ENCODE peak calls at places on chromosomes 7 and 10, in four cellular contexts. One of them, this sample, is unnamed.

GRCh38 chr7:125061776-125062397 is 132.3 kb upstream of the POT1 start:
- DNase-seq in RKO: peak
- DNase-seq in fibroblast of gingiva: no peak
- DNase-seq in epithelial cell of esophagus: peak
- DNase-seq in this sample: no peak

GRCh38 chr7:151518105-151518780 is 1.5 kb downstream of the RHEB start:
- DNase-seq in RKO: peak
- DNase-seq in fibroblast of gingiva: peak
- DNase-seq in epithelial cell of esophagus: peak
- DNase-seq in this sample: peak

GRCh38 chr10:116109481-116109880 is 163.5 kb downstream of the GFRA1 start:
- DNase-seq in RKO: no peak
- DNase-seq in fibroblast of gingiva: no peak
- DNase-seq in epithelial cell of esophagus: no peak
- DNase-seq in this sample: no peak

GRCh38 chr10:88651131-88651541 is 13.1 kb upstream of the LIPF start:
- DNase-seq in RKO: peak
- DNase-seq in fibroblast of gingiva: peak
- DNase-seq in epithelial cell of esophagus: peak
- DNase-seq in this sample: no peak

GRCh38 chr10:5527332-5528200 is 2.8 kb downstream of the CALML3 start:
- DNase-seq in RKO: no peak
- DNase-seq in fibroblast of gingiva: no peak
- DNase-seq in epithelial cell of esophagus: no peak
- DNase-seq in this sample: no peak

GRCh38 chr10:46999217-46999616 is 88.0 kb downstream of the PTPN20 start:
- DNase-seq in RKO: no peak
- DNase-seq in fibroblast of gingiva: no peak
- DNase-seq in epithelial cell of esophagus: peak
- DNase-seq in this sample: no peak

GRCh38 chr7:147513451-147513850 is 1077.1 kb upstream of the C7orf33 start:
- DNase-seq in RKO: no peak
- DNase-seq in fibroblast of gingiva: no peak
- DNase-seq in epithelial cell of esophagus: no peak
- DNase-seq in this sample: no peak

GRCh38 chr7:79051915-79052314 is 401.6 kb downstream of the MAGI2 start:
- DNase-seq in RKO: no peak
- DNase-seq in fibroblast of gingiva: no peak
- DNase-seq in epithelial cell of esophagus: peak
- DNase-seq in this sample: no peak

GRCh38 chr10:45257615-45258014 is 57.8 kb downstream of the OR13A1 start:
- DNase-seq in RKO: no peak
- DNase-seq in fibroblast of gingiva: no peak
- DNase-seq in epithelial cell of esophagus: no peak
- DNase-seq in this sample: no peak

GRCh38 chr7:801940-802364 is 30.3 kb upstream of the SUN1 start:
- DNase-seq in RKO: no peak
- DNase-seq in fibroblast of gingiva: no peak
- DNase-seq in epithelial cell of esophagus: peak
- DNase-seq in this sample: peak

GRCh38 chr10:30827531-30828120 is 198.1 kb upstream of the LYZL2 start:
- DNase-seq in RKO: no peak
- DNase-seq in fibroblast of gingiva: peak
- DNase-seq in epithelial cell of esophagus: peak
- DNase-seq in this sample: no peak

GRCh38 chr10:86944471-86944870 is 12.9 kb downstream of the MMRN2 start:
- DNase-seq in RKO: no peak
- DNase-seq in fibroblast of gingiva: peak
- DNase-seq in epithelial cell of esophagus: peak
- DNase-seq in this sample: no peak

GRCh38 chr10:4519691-4520402 is 306.2 kb upstream of the AKR1E2 start:
- DNase-seq in RKO: peak
- DNase-seq in fibroblast of gingiva: peak
- DNase-seq in epithelial cell of esophagus: peak
- DNase-seq in this sample: no peak

GRCh38 chr7:133479456-133480097 is 226.7 kb downstream of the EXOC4 start:
- DNase-seq in RKO: no peak
- DNase-seq in fibroblast of gingiva: no peak
- DNase-seq in epithelial cell of esophagus: no peak
- DNase-seq in this sample: no peak

GRCh38 chr7:66376264-66376945 is 171.3 kb downstream of the TPST1 start:
- DNase-seq in RKO: no peak
- DNase-seq in fibroblast of gingiva: no peak
- DNase-seq in epithelial cell of esophagus: no peak
- DNase-seq in this sample: no peak

GRCh38 chr10:33716461-33717267 is 382.2 kb upstream of the NRP1 start:
- DNase-seq in RKO: no peak
- DNase-seq in fibroblast of gingiva: no peak
- DNase-seq in epithelial cell of esophagus: no peak
- DNase-seq in this sample: no peak

GRCh38 chr7:33874943-33875342 is 30.4 kb upstream of the BMPER start:
- DNase-seq in RKO: no peak
- DNase-seq in fibroblast of gingiva: peak
- DNase-seq in epithelial cell of esophagus: no peak
- DNase-seq in this sample: no peak

GRCh38 chr10:128013626-128014025 is 106.7 kb downstream of the PTPRE start:
- DNase-seq in RKO: no peak
- DNase-seq in fibroblast of gingiva: no peak
- DNase-seq in epithelial cell of esophagus: peak
- DNase-seq in this sample: no peak

GRCh38 chr7:44320141-44320540 is 5.3 kb downstream of the CAMK2B start:
- DNase-seq in RKO: no peak
- DNase-seq in fibroblast of gingiva: no peak
- DNase-seq in epithelial cell of esophagus: no peak
- DNase-seq in this sample: no peak

GRCh38 chr7:155796381-155797261 is 15.6 kb downstream of the SHH start:
- DNase-seq in RKO: peak
- DNase-seq in fibroblast of gingiva: no peak
- DNase-seq in epithelial cell of esophagus: peak
- DNase-seq in this sample: peak

GRCh38 chr10:110865184-110865803 is 6.4 kb upstream of the PDCD4 start:
- DNase-seq in RKO: no peak
- DNase-seq in fibroblast of gingiva: peak
- DNase-seq in epithelial cell of esophagus: peak
- DNase-seq in this sample: no peak

GRCh38 chr10:65861249-65861648 is 1064.6 kb upstream of the LRRTM3 start:
- DNase-seq in RKO: peak
- DNase-seq in fibroblast of gingiva: no peak
- DNase-seq in epithelial cell of esophagus: peak
- DNase-seq in this sample: no peak

GRCh38 chr10:98516352-98516751 is 69.6 kb upstream of the HPS1 start:
- DNase-seq in RKO: no peak
- DNase-seq in fibroblast of gingiva: no peak
- DNase-seq in epithelial cell of esophagus: no peak
- DNase-seq in this sample: no peak

GRCh38 chr7:36208997-36209813 is 56.2 kb downstream of the EEPD1 start:
- DNase-seq in RKO: peak
- DNase-seq in fibroblast of gingiva: no peak
- DNase-seq in epithelial cell of esophagus: peak
- DNase-seq in this sample: no peak

GRCh38 chr10:52682766-52683165 is 89.8 kb downstream of the MBL2 start:
- DNase-seq in RKO: no peak
- DNase-seq in fibroblast of gingiva: no peak
- DNase-seq in epithelial cell of esophagus: peak
- DNase-seq in this sample: no peak

GRCh38 chr10:114822771-114823463 is 1.3 kb downstream of the FHIP2A start:
- DNase-seq in RKO: peak
- DNase-seq in fibroblast of gingiva: peak
- DNase-seq in epithelial cell of esophagus: peak
- DNase-seq in this sample: peak

GRCh38 chr7:148262721-148263229 is 327.8 kb upstream of the C7orf33 start:
- DNase-seq in RKO: peak
- DNase-seq in fibroblast of gingiva: peak
- DNase-seq in epithelial cell of esophagus: peak
- DNase-seq in this sample: peak

GRCh38 chr10:91409069-91409868 is 875 bp upstream of the HECTD2 start:
- DNase-seq in RKO: peak
- DNase-seq in fibroblast of gingiva: peak
- DNase-seq in epithelial cell of esophagus: peak
- DNase-seq in this sample: peak

GRCh38 chr10:9163699-9164098 is 1109.2 kb downstream of the GATA3 start:
- DNase-seq in RKO: no peak
- DNase-seq in fibroblast of gingiva: no peak
- DNase-seq in epithelial cell of esophagus: no peak
- DNase-seq in this sample: no peak

GRCh38 chr7:111424768-111425167 is 137.5 kb downstream of the IMMP2L start:
- DNase-seq in RKO: peak
- DNase-seq in fibroblast of gingiva: peak
- DNase-seq in epithelial cell of esophagus: peak
- DNase-seq in this sample: peak

GRCh38 chr7:11212080-11212711 is 238.5 kb downstream of the PHF14 start:
- DNase-seq in RKO: peak
- DNase-seq in fibroblast of gingiva: peak
- DNase-seq in epithelial cell of esophagus: peak
- DNase-seq in this sample: peak

GRCh38 chr7:7699970-7700369 is 18.4 kb downstream of the RPA3 start:
- DNase-seq in RKO: no peak
- DNase-seq in fibroblast of gingiva: no peak
- DNase-seq in epithelial cell of esophagus: no peak
- DNase-seq in this sample: no peak

This sample was measured in T47D.